ENCODE peak calls at places on chromosome 2, in five cellular contexts. U, O, E, L and V are unnamed samples.

GRCh38 chr2:202361133-202361532 is 15.0 kb upstream of the BMPR2 start:
- DNase-seq in L (no peak), E (no peak), U (no peak), O (no peak), V (no peak)

GRCh38 chr2:237616373-237617304 is 10.7 kb upstream of the LRRFIP1 start:
- DNase-seq in E (no peak), O (no peak), U (no peak), L (no peak), V (no peak)

GRCh38 chr2:190443778-190444481 is 35.8 kb downstream of the MFSD6 start:
- DNase-seq in L (no peak), E (no peak), U (no peak), O (no peak), V (no peak)

GRCh38 chr2:70753978-70754377 is 14.0 kb downstream of the ADD2 start:
- DNase-seq in O (no peak), L (no peak), E (no peak), U (no peak), V (no peak)

GRCh38 chr2:233865838-233866237 is 2.3 kb downstream of the MSL3B start:
- DNase-seq in U (no peak), E (no peak), L (no peak), O (no peak), V (no peak)

GRCh38 chr2:158835431-158835830 is 40.3 kb downstream of the DAPL1 start:
- DNase-seq in O (no peak), U (no peak), E (no peak), L (no peak), V (no peak)

GRCh38 chr2:74915743-74916142 is 42.7 kb upstream of the POLE4 start:
- DNase-seq in L (no peak), O (no peak), E (no peak), U (no peak), V (no peak)

GRCh38 chr2:85605406-85606115 is 3.1 kb upstream of the TMEM150A start:
- DNase-seq in O (peak), L (no peak), E (no peak), U (no peak), V (no peak)

GRCh38 chr2:2647156-2647555 is 316.1 kb upstream of the MYT1L start:
- DNase-seq in U (peak), E (no peak), O (peak), L (no peak), V (no peak)

GRCh38 chr2:221569342-221570278 is 2.5 kb downstream of the EPHA4 start:
- DNase-seq in L (no peak), E (no peak), O (no peak), U (no peak), V (no peak)

GRCh38 chr2:221571391-221572179 is 519 bp downstream of the EPHA4 start:
- DNase-seq in O (peak), E (no peak), L (peak), U (peak), V (no peak)

GRCh38 chr2:221572180-221572820 is at the start of gene EPHA4:
- DNase-seq in U (peak), E (peak), O (peak), L (peak), V (no peak)

GRCh38 chr2:221571108-221571390 is 1.1 kb downstream of the EPHA4 start:
- DNase-seq in L (no peak), O (no peak), U (peak), E (no peak), V (no peak)

GRCh38 chr2:221570321-221571107 is 1.6 kb downstream of the EPHA4 start:
- DNase-seq in L (no peak), E (no peak), O (no peak), U (no peak), V (no peak)
- TF ChIP-seq CTCF in L (no peak), E (no peak), O (no peak), U (peak), V (peak)

DNA sequence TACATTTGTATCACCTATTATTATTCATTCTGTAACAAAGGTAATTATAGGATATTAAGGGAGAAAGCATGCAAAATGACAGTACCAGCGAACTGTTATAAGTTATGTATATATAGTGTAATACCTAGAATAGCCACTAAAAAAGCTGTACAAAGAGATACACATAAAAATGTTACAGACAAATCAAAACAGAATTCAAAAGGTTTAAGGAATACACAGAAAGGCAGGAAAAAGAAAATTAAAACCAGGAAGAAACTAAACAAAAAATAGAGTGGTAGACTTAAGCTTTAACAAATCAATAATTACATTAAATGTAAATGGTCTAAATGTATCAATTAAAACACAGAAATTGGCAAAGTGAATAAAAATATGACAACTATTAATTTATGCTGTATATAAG is 176.4 kb upstream of the REV1 start:
- DNase-seq in E (no peak), U (no peak), L (no peak), O (no peak), V (no peak)
- TF ChIP-seq CTCF in E (no peak), U (no peak), L (peak), O (no peak), V (peak)

DNA sequence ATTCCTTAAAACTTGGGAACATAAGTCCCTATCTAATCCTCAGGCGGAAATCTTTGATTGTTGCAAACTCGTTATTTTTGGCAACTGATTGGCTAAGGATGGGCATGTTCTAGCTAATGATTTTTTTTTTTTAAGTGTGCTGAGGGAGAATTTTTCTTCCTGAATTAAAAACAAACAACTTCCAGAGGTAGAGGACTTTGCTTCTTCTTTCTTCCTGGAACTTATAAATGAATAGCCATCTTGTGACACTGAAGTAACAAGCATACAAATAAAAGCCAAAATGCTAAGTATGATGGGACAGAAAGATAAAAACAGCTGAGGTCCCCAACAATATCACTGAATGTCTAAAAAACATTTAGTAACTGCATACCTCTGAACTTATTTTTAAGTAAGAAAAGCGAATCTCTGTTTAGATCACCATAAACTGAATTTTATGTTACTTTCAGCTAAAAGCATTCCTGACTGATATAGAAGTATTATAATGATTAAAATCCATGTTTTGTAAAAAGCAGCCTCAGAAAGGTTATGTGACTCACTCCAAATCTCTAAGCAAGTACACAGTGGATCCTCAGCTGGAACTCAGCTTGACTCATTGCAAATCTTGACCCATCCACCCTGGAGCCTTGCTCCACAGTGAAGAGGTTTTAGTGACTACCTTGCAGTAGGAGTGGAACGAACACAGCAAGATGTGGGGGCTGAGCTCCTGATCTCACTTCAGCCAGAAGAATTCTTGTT is 344.4 kb downstream of the CLIP4 start:
- DNase-seq in O (no peak), L (no peak), E (no peak), U (no peak), V (no peak)
- TF ChIP-seq CTCF in O (no peak), L (no peak), E (no peak), U (no peak), V (no peak)

GRCh38 chr2:23399674-23400261 is 14.8 kb downstream of the KLHL29 start:
- DNase-seq in U (no peak), E (no peak), O (no peak), L (no peak), V (no peak)
- TF ChIP-seq CTCF in U (no peak), E (no peak), O (no peak), L (no peak), V (no peak)

GRCh38 chr2:186842373-186842772 is 6.6 kb downstream of the ZSWIM2 start:
- DNase-seq in U (no peak), O (no peak), E (no peak), L (no peak), V (no peak)

GRCh38 chr2:186841940-186842339 is 7.0 kb downstream of the ZSWIM2 start:
- DNase-seq in O (no peak), U (no peak), L (no peak), E (no peak), V (no peak)
- TF ChIP-seq CTCF in O (no peak), U (no peak), L (no peak), E (no peak), V (no peak)